ENCODE peak calls at places on chromosomes 7 and 10, in five cellular contexts. I, H, C, S and F are unnamed samples.

GRCh38 chr7:139321071-139321745 is 19.9 kb upstream of the FMC1 start:
- DNase-seq in I (peak), H (no peak), C (no peak), S (no peak), F (peak)

GRCh38 chr10:29181936-29182335 is 106.9 kb upstream of the LYZL1 start:
- DNase-seq in I (no peak), H (no peak), C (no peak), S (no peak), F (no peak)

GRCh38 chr10:110859947-110860376 is 11.8 kb upstream of the PDCD4 start:
- DNase-seq in I (no peak), H (peak), C (no peak), S (peak), F (no peak)

GRCh38 chr10:49076741-49077521 is 38.4 kb downstream of the VSTM4 start:
- DNase-seq in I (no peak), H (no peak), C (no peak), S (no peak), F (peak)

GRCh38 chr7:45089314-45089891 is 634 bp upstream of the NACAD start:
- DNase-seq in I (no peak), H (no peak), C (peak), S (peak), F (peak)

GRCh38 chr7:155594961-155595366 is 48.6 kb upstream of the CNPY1 start:
- DNase-seq in I (peak), H (no peak), C (no peak), S (no peak), F (no peak)

GRCh38 chr7:141339603-141340002 is 211.6 kb upstream of the AGK start:
- DNase-seq in I (no peak), H (no peak), C (no peak), S (no peak), F (no peak)

GRCh38 chr7:51186531-51186930 is 130.1 kb downstream of the COBL start:
- DNase-seq in I (no peak), H (no peak), C (no peak), S (peak), F (no peak)

GRCh38 chr7:42237162-42237821 is at the start of gene GLI3:
- DNase-seq in I (no peak), H (peak), C (peak), S (peak), F (peak)

GRCh38 chr7:108000875-108001758 is 1.8 kb downstream of the LAMB1 start:
- DNase-seq in I (no peak), H (no peak), C (peak), S (no peak), F (peak)

GRCh38 chr10:71805776-71806705 is 32.7 kb upstream of the VSIR start:
- DNase-seq in I (no peak), H (no peak), C (no peak), S (peak), F (no peak)

GRCh38 chr10:30013684-30014246 is 45.6 kb downstream of the JCAD start:
- DNase-seq in I (peak), H (no peak), C (no peak), S (no peak), F (no peak)

GRCh38 chr10:111482074-111482350 is 405.2 kb downstream of the ADRA2A start:
- DNase-seq in I (no peak), H (no peak), C (no peak), S (no peak), F (no peak)

GRCh38 chr10:18687706-18688105 is 28.5 kb downstream of the ARL5B start:
- DNase-seq in I (no peak), H (no peak), C (no peak), S (no peak), F (no peak)

GRCh38 chr10:88875081-88875480 is 5.0 kb upstream of the STAMBPL1 start:
- DNase-seq in I (no peak), H (no peak), C (no peak), S (no peak), F (no peak)

GRCh38 chr7:17429579-17429978 is 131.1 kb downstream of the AHR start:
- DNase-seq in I (no peak), H (no peak), C (no peak), S (no peak), F (no peak)

GRCh38 chr7:139230078-139230477 is 959 bp upstream of the UBN2 start:
- DNase-seq in I (peak), H (no peak), C (no peak), S (no peak), F (no peak)

GRCh38 chr7:136523581-136523980 is 344.9 kb upstream of the CHRM2 start:
- DNase-seq in I (no peak), H (no peak), C (no peak), S (no peak), F (no peak)

GRCh38 chr10:107553470-107553869 is 389.0 kb upstream of the SORCS1 start:
- DNase-seq in I (no peak), H (no peak), C (no peak), S (peak), F (no peak)

GRCh38 chr10:84715911-84716310 is 387.5 kb downstream of the CCSER2 start:
- DNase-seq in I (peak), H (no peak), C (no peak), S (peak), F (no peak)

GRCh38 chr7:150962285-150962742 is 15.8 kb downstream of the KCNH2 start:
- DNase-seq in I (no peak), H (no peak), C (no peak), S (no peak), F (no peak)

GRCh38 chr10:29780639-29781038 is 145.9 kb upstream of the SVIL start:
- DNase-seq in I (no peak), H (no peak), C (no peak), S (no peak), F (no peak)

GRCh38 chr7:22372863-22373262 is 15.9 kb upstream of the RAPGEF5 start:
- DNase-seq in I (no peak), H (no peak), C (no peak), S (no peak), F (no peak)

GRCh38 chr7:139242741-139243281 is 11.8 kb downstream of the UBN2 start:
- DNase-seq in I (no peak), H (no peak), C (no peak), S (no peak), F (no peak)

GRCh38 chr7:128166603-128167315 is 74.3 kb upstream of the LEP start:
- DNase-seq in I (no peak), H (no peak), C (no peak), S (no peak), F (no peak)

GRCh38 chr10:37856881-37857286 is 526 bp downstream of the ZNF248 start:
- DNase-seq in I (no peak), H (no peak), C (peak), S (peak), F (peak)

GRCh38 chr7:23938937-23939552 is 229.0 kb downstream of the STK31 start:
- DNase-seq in I (peak), H (no peak), C (no peak), S (peak), F (peak)

GRCh38 chr7:127654404-127655392 is 2.7 kb downstream of the SND1 start:
- DNase-seq in I (no peak), H (no peak), C (no peak), S (no peak), F (peak)

GRCh38 chr10:42997151-42997848 is 79.6 kb upstream of the RET start:
- DNase-seq in I (no peak), H (no peak), C (no peak), S (no peak), F (peak)

GRCh38 chr7:132738254-132738653 is 162.0 kb upstream of the PLXNA4 start:
- DNase-seq in I (no peak), H (peak), C (no peak), S (peak), F (no peak)

GRCh38 chr7:147483634-147484292 is 1106.8 kb upstream of the C7orf33 start:
- DNase-seq in I (no peak), H (no peak), C (no peak), S (no peak), F (no peak)

GRCh38 chr10:100448977-100449376 is 13.8 kb upstream of the WNT8B start:
- DNase-seq in I (no peak), H (no peak), C (no peak), S (no peak), F (no peak)
- TF ChIP-seq CTCF in I (no peak), H (no peak), C (no peak), S (no peak), F (no peak)

DNA sequence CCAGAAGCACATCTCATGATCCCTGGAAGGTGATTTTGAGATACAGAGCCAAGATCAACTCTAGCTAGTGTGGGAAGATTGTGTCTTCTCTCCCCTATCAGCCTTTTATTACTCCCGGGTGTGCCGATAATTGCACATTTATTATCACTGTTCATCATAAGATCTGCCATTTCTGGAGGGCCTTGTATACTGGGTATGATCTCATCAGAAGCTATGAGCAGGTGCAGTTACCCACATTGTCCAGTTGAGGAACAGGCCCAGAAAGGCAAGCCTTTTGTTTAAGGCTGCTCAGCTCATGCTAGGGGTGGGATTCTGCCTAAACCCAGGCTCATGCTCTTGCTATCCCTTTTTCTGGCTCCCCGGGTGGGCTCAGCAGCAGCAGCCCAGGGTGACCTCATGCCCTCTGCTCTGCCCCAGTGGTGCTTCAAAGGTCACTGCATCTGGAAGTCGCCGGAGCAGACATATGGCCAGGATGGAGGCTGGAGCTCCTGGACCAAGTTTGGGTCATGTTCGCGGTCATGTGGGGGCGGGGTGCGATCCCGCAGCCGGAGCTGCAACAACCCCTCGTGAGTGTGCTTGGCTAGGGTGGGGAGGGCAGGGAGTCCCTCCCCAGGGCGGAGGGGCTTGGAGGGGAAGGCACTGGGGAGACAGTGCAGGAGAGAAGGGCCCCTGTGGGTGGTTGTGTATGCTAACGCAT is 46.6 kb downstream of the TBATA start:
- DNase-seq in I (no peak), H (no peak), C (no peak), S (no peak), F (no peak)
- TF ChIP-seq CTCF in I (no peak), H (peak), C (no peak), S (peak), F (no peak)

GRCh38 chr7:103870664-103871063 is 118.8 kb downstream of the RELN start:
- DNase-seq in I (no peak), H (no peak), C (no peak), S (no peak), F (no peak)
- TF ChIP-seq CTCF in I (no peak), H (no peak), C (no peak), S (no peak), F (no peak)

DNA sequence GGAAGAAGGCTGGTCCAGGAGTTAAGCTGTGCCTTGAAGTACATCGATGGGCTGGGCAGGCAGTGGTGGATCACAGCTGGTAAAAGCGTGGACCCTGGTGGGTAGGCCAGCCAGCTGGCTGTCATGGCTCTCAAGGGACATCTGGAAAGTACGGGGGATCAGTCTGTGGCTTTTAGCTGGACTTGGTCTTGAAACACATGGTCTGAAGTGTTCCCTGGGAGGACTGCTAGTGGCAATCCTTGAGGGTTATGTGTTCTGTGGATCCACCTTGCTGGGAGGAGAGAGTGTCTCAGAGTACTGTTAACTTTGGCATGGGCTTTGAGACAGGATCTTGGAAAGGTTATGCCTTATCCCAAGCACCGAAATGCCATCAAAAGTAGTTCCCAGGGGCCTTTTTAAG is 754.3 kb downstream of the SUGCT start:
- DNase-seq in I (no peak), H (no peak), C (no peak), S (no peak), F (no peak)
- TF ChIP-seq CTCF in I (no peak), H (no peak), C (no peak), S (no peak), F (no peak)

DNA sequence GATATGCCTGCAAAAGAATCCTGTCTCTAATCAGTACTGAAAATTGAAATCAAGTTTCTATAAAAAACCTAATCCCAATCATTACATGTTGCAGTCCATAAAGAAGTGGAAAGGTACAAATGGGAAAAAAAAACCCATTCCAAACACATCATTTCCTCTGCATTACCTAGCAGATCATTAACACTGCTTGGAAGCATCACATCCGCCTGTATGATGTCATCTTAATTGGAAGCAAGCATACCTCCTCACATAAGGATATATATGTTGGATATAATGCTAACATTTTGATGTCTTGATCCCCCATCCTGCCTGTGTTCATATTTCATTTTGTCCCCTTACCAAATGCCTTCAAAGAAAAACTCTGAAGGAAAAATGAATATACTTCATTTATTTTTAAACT is 241.3 kb upstream of the AOAH start:
- DNase-seq in I (no peak), H (no peak), C (no peak), S (no peak), F (no peak)
- TF ChIP-seq CTCF in I (no peak), H (no peak), C (no peak), S (no peak), F (no peak)